ENCODE peak calls at places on chromosomes 4 and X, in eight cellular contexts. One of them, this sample, is unnamed.

GRCh38 chrX:37314526-37314925 is 34.6 kb upstream of the PRRG1 start:
- DNase-seq in CD8-positive, alpha-beta T cell: no peak
- DNase-seq in nephron progenitor cell: no peak
- DNase-seq in neural progenitor cell: no peak
- DNase-seq in right atrium auricular region: no peak
- DNase-seq in sigmoid colon: no peak
- DNase-seq in NB4: no peak
- DNase-seq in psoas muscle: no peak
- DNase-seq in this sample: no peak

GRCh38 chr4:147160908-147161513 is 215.3 kb upstream of the TTC29 start:
- DNase-seq in CD8-positive, alpha-beta T cell: no peak
- DNase-seq in nephron progenitor cell: peak
- DNase-seq in neural progenitor cell: peak
- DNase-seq in right atrium auricular region: no peak
- DNase-seq in sigmoid colon: no peak
- DNase-seq in NB4: peak
- DNase-seq in psoas muscle: no peak
- DNase-seq in this sample: no peak

GRCh38 chrX:33416273-33416805 is 205.0 kb upstream of the DMD start:
- DNase-seq in CD8-positive, alpha-beta T cell: no peak
- DNase-seq in nephron progenitor cell: no peak
- DNase-seq in neural progenitor cell: no peak
- DNase-seq in right atrium auricular region: no peak
- DNase-seq in sigmoid colon: no peak
- DNase-seq in NB4: no peak
- DNase-seq in psoas muscle: no peak
- DNase-seq in this sample: no peak

GRCh38 chr4:4461850-4462249 is 74.9 kb downstream of the NSG1 start:
- DNase-seq in CD8-positive, alpha-beta T cell: peak
- DNase-seq in nephron progenitor cell: no peak
- DNase-seq in neural progenitor cell: no peak
- DNase-seq in right atrium auricular region: no peak
- DNase-seq in sigmoid colon: no peak
- DNase-seq in NB4: no peak
- DNase-seq in psoas muscle: no peak
- DNase-seq in this sample: no peak

GRCh38 chrX:18855919-18856644 is 127.8 kb downstream of the PHKA2 start:
- DNase-seq in CD8-positive, alpha-beta T cell: no peak
- DNase-seq in nephron progenitor cell: no peak
- DNase-seq in neural progenitor cell: no peak
- DNase-seq in right atrium auricular region: no peak
- DNase-seq in sigmoid colon: no peak
- DNase-seq in NB4: peak
- DNase-seq in psoas muscle: no peak
- DNase-seq in this sample: no peak

GRCh38 chr4:174213734-174214101 is 69.7 kb downstream of the FBXO8 start:
- DNase-seq in CD8-positive, alpha-beta T cell: no peak
- DNase-seq in nephron progenitor cell: no peak
- DNase-seq in neural progenitor cell: peak
- DNase-seq in right atrium auricular region: no peak
- DNase-seq in sigmoid colon: no peak
- DNase-seq in NB4: no peak
- DNase-seq in psoas muscle: no peak
- DNase-seq in this sample: no peak

GRCh38 chr4:159357350-159357749 is 254.5 kb downstream of the RAPGEF2 start:
- DNase-seq in CD8-positive, alpha-beta T cell: no peak
- DNase-seq in nephron progenitor cell: no peak
- DNase-seq in neural progenitor cell: no peak
- DNase-seq in right atrium auricular region: no peak
- DNase-seq in sigmoid colon: no peak
- DNase-seq in NB4: no peak
- DNase-seq in psoas muscle: no peak
- DNase-seq in this sample: no peak

GRCh38 chr4:181479145-181479544 is 764.1 kb upstream of the TENM3 start:
- DNase-seq in CD8-positive, alpha-beta T cell: no peak
- DNase-seq in nephron progenitor cell: no peak
- DNase-seq in neural progenitor cell: peak
- DNase-seq in right atrium auricular region: no peak
- DNase-seq in sigmoid colon: no peak
- DNase-seq in NB4: no peak
- DNase-seq in psoas muscle: no peak
- DNase-seq in this sample: no peak

DNA sequence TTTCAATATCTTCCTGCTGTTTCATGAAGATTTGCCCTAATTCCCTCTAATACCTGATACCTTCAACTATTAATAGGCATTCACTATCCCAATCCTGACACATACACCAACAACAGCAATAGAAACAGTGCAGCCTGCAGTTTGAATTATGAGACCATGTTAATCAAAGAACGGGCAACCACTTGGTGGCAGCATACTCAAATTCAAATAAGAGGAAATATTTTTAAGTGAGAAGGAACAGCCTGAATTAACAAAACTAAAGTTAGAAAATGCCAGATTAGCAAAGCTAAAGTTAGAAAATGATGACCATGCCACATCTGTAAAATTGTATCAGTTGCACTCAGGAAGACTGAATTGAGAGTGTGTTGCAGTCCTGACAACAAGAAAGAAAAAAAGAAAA is 204.9 kb downstream of the SMARCA1 start:
- DNase-seq in CD8-positive, alpha-beta T cell: no peak
- DNase-seq in nephron progenitor cell: no peak
- DNase-seq in neural progenitor cell: no peak
- DNase-seq in right atrium auricular region: no peak
- DNase-seq in sigmoid colon: no peak
- DNase-seq in NB4: peak
- DNase-seq in psoas muscle: no peak
- DNase-seq in this sample: no peak
- TF ChIP-seq CTCF in CD8-positive, alpha-beta T cell: no peak
- TF ChIP-seq CTCF in nephron progenitor cell: peak
- TF ChIP-seq CTCF in neural progenitor cell: peak
- TF ChIP-seq CTCF in right atrium auricular region: peak
- TF ChIP-seq CTCF in sigmoid colon: no peak
- TF ChIP-seq CTCF in NB4: no peak
- TF ChIP-seq CTCF in psoas muscle: peak
- TF ChIP-seq CTCF in this sample: no peak

GRCh38 chrX:111719426-111720210 is 38.6 kb downstream of the ALG13 start:
- DNase-seq in CD8-positive, alpha-beta T cell: no peak
- DNase-seq in nephron progenitor cell: no peak
- DNase-seq in neural progenitor cell: no peak
- DNase-seq in right atrium auricular region: no peak
- DNase-seq in sigmoid colon: no peak
- DNase-seq in NB4: peak
- DNase-seq in psoas muscle: no peak
- DNase-seq in this sample: no peak
- TF ChIP-seq CTCF in CD8-positive, alpha-beta T cell: no peak
- TF ChIP-seq CTCF in nephron progenitor cell: peak
- TF ChIP-seq CTCF in neural progenitor cell: peak
- TF ChIP-seq CTCF in right atrium auricular region: peak
- TF ChIP-seq CTCF in sigmoid colon: no peak
- TF ChIP-seq CTCF in NB4: no peak
- TF ChIP-seq CTCF in psoas muscle: peak
- TF ChIP-seq CTCF in this sample: no peak

DNA sequence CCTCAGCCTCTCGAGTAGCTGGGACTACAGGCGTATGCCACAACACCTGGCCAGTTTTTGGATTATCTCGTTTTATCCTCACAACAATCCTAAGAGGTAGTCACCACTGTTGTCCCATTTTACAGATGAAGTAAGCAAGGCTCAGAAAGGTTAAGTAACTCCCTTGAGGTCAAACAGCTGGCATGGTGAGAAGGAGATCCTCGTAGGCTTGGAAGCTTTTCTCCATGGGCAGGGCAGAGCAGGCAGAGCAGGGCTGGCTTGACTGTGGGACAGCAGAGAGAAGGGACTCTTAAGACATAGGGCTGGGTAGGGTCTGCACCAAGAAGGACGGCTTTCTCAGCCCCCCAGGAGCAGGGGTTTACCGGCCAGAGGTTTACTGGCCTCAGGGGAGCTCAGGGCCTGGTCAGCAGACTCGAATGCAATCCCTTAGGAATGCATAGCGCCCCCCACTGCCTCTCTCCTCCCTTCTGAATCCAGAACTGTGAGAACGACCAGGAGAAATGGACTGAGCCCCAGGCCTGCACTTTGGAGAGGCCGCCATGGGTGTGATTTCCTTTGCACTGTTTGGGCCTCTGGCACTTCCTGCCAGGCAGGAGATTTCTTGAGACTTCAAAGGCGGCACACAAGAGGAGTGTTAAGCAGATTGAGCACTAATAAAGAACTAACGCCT is 14.0 kb upstream of the CDKN2AIP start:
- DNase-seq in CD8-positive, alpha-beta T cell: peak
- DNase-seq in nephron progenitor cell: no peak
- DNase-seq in neural progenitor cell: peak
- DNase-seq in right atrium auricular region: peak
- DNase-seq in sigmoid colon: no peak
- DNase-seq in NB4: no peak
- DNase-seq in psoas muscle: no peak
- DNase-seq in this sample: no peak
- TF ChIP-seq CTCF in CD8-positive, alpha-beta T cell: no peak
- TF ChIP-seq CTCF in nephron progenitor cell: no peak
- TF ChIP-seq CTCF in neural progenitor cell: peak
- TF ChIP-seq CTCF in right atrium auricular region: no peak
- TF ChIP-seq CTCF in sigmoid colon: no peak
- TF ChIP-seq CTCF in NB4: no peak
- TF ChIP-seq CTCF in psoas muscle: no peak
- TF ChIP-seq CTCF in this sample: no peak

DNA sequence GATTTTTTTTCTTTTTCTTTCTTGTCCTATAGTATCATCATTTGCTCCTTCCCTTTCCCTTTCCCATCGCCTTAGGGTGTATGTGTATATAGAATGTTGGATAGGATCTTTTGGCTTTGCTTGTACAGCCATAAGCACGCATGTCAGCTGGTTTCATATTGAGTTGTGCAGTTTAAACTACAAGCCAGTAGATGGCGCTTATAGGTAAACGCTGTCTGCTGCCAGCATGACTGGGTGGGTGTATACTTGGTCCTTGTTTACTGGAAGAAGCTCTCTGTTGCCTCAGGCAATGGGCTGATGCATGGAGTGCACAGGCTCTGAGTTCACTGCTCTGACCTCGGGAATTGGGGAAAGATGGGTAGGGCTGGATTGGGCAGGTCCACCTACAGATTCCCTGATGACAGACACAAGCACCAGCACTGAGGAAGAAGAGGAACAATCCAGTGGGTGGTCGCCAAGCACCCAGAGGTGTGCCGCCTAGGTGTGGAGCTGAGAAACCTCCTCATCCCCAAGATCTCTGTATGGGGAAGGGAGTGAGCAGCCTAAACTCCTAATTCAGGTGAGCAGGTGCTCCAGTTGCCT is 831.5 kb downstream of the STIM2 start:
- DNase-seq in CD8-positive, alpha-beta T cell: no peak
- DNase-seq in nephron progenitor cell: peak
- DNase-seq in neural progenitor cell: peak
- DNase-seq in right atrium auricular region: no peak
- DNase-seq in sigmoid colon: no peak
- DNase-seq in NB4: peak
- DNase-seq in psoas muscle: no peak
- DNase-seq in this sample: no peak
- TF ChIP-seq CTCF in CD8-positive, alpha-beta T cell: no peak
- TF ChIP-seq CTCF in nephron progenitor cell: peak
- TF ChIP-seq CTCF in neural progenitor cell: peak
- TF ChIP-seq CTCF in right atrium auricular region: peak
- TF ChIP-seq CTCF in sigmoid colon: no peak
- TF ChIP-seq CTCF in NB4: peak
- TF ChIP-seq CTCF in psoas muscle: peak
- TF ChIP-seq CTCF in this sample: no peak

GRCh38 chr4:112766422-112766821 is 129.5 kb downstream of the LARP7 start:
- DNase-seq in CD8-positive, alpha-beta T cell: no peak
- DNase-seq in nephron progenitor cell: peak
- DNase-seq in neural progenitor cell: peak
- DNase-seq in right atrium auricular region: no peak
- DNase-seq in sigmoid colon: no peak
- DNase-seq in NB4: peak
- DNase-seq in psoas muscle: no peak
- DNase-seq in this sample: no peak
- TF ChIP-seq CTCF in CD8-positive, alpha-beta T cell: no peak
- TF ChIP-seq CTCF in nephron progenitor cell: peak
- TF ChIP-seq CTCF in neural progenitor cell: peak
- TF ChIP-seq CTCF in right atrium auricular region: peak
- TF ChIP-seq CTCF in sigmoid colon: no peak
- TF ChIP-seq CTCF in NB4: peak
- TF ChIP-seq CTCF in psoas muscle: no peak
- TF ChIP-seq CTCF in this sample: no peak

GRCh38 chrX:109475174-109475891 is 6.6 kb downstream of the GUCY2F start:
- DNase-seq in CD8-positive, alpha-beta T cell: no peak
- DNase-seq in nephron progenitor cell: peak
- DNase-seq in neural progenitor cell: peak
- DNase-seq in right atrium auricular region: peak
- DNase-seq in sigmoid colon: no peak
- DNase-seq in NB4: peak
- DNase-seq in psoas muscle: no peak
- DNase-seq in this sample: no peak

GRCh38 chrX:109472939-109473713 is 8.8 kb downstream of the GUCY2F start:
- DNase-seq in CD8-positive, alpha-beta T cell: no peak
- DNase-seq in nephron progenitor cell: peak
- DNase-seq in neural progenitor cell: peak
- DNase-seq in right atrium auricular region: no peak
- DNase-seq in sigmoid colon: no peak
- DNase-seq in NB4: peak
- DNase-seq in psoas muscle: no peak
- DNase-seq in this sample: no peak
- TF ChIP-seq CTCF in CD8-positive, alpha-beta T cell: no peak
- TF ChIP-seq CTCF in nephron progenitor cell: peak
- TF ChIP-seq CTCF in neural progenitor cell: peak
- TF ChIP-seq CTCF in right atrium auricular region: no peak
- TF ChIP-seq CTCF in sigmoid colon: no peak
- TF ChIP-seq CTCF in NB4: peak
- TF ChIP-seq CTCF in psoas muscle: no peak
- TF ChIP-seq CTCF in this sample: no peak

DNA sequence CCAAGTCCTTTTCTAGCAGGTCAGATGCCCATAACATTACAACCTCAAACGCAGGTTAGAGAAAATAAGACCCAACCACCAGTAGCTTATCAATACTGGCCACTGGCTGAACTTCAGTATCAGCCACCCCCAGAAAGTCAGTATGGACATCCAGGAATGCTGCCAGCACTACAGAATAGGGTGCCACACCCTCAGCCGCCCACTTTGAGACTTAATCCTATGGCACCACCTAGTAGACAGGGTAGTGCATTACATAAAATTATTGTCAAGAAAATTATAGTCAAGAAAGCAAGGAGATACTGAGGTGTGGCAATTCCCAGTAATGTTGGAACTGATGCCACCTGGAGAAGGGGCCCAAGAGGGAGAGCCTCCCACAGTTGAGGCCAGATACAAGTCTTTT is 19.9 kb upstream of the TRIM61 start:
- DNase-seq in CD8-positive, alpha-beta T cell: no peak
- DNase-seq in nephron progenitor cell: no peak
- DNase-seq in neural progenitor cell: no peak
- DNase-seq in right atrium auricular region: no peak
- DNase-seq in sigmoid colon: no peak
- DNase-seq in NB4: peak
- DNase-seq in psoas muscle: no peak
- DNase-seq in this sample: no peak
- TF ChIP-seq CTCF in CD8-positive, alpha-beta T cell: no peak
- TF ChIP-seq CTCF in nephron progenitor cell: no peak
- TF ChIP-seq CTCF in neural progenitor cell: peak
- TF ChIP-seq CTCF in right atrium auricular region: no peak
- TF ChIP-seq CTCF in sigmoid colon: no peak
- TF ChIP-seq CTCF in NB4: no peak
- TF ChIP-seq CTCF in psoas muscle: no peak
- TF ChIP-seq CTCF in this sample: no peak

DNA sequence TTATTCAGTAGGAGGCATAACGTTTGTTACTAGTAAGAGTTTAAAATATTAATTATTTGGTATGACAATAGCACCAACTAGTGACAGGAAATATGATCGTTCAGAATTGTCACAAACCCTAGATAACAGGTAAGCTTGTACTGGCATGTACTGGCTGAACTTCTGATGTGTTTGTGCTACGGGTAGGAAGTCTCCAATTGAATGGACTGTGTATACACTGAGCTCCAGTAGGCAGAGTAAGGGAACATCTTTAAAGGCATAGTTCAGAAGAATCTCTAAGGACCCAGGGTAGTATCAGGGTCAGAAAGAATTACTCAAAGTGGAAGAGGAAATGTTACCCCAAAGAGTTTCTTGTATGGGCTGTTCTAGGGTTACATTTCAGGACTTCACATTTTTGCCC is 230.4 kb downstream of the EDA2R start:
- DNase-seq in CD8-positive, alpha-beta T cell: no peak
- DNase-seq in nephron progenitor cell: no peak
- DNase-seq in neural progenitor cell: no peak
- DNase-seq in right atrium auricular region: no peak
- DNase-seq in sigmoid colon: no peak
- DNase-seq in NB4: peak
- DNase-seq in psoas muscle: no peak
- DNase-seq in this sample: no peak
- TF ChIP-seq CTCF in CD8-positive, alpha-beta T cell: peak
- TF ChIP-seq CTCF in nephron progenitor cell: no peak
- TF ChIP-seq CTCF in neural progenitor cell: no peak
- TF ChIP-seq CTCF in right atrium auricular region: no peak
- TF ChIP-seq CTCF in sigmoid colon: no peak
- TF ChIP-seq CTCF in NB4: no peak
- TF ChIP-seq CTCF in psoas muscle: no peak
- TF ChIP-seq CTCF in this sample: no peak